ENCODE peak calls at places on chromosomes 6 and 20, in seven cellular contexts. B is Calu3; T is astrocyte; J is RWPE2; O is endodermal cell; K is activated T-cell treated with anti-CD3 and anti-CD28 coated beads, Interleukin-2, amount 50 U/mL, for 72 hours; N is esophagus squamous epithelium. A is an unnamed sample.
A peak's percentile ranks its signal among the peaks of the same experiment; 100 is the strongest.

GRCh38 chr20:53569606-53570307 is 23.9 kb downstream of the ZNF217 start:
- DNase-seq in B (no peak), N (no peak), T (no peak), K (no peak), J (no peak), O (no peak), A (no peak)

GRCh38 chr6:88992741-88993557 is 29.5 kb upstream of the RNGTT start:
- DNase-seq in B (no peak), J (no peak), T (no peak), N (no peak), K (no peak), O (no peak), A (no peak)

GRCh38 chr6:797479-798077 is 104.6 kb upstream of the EXOC2 start:
- DNase-seq in T (peak; percentile 21), O (peak; percentile 73), B (peak; percentile 57), K (peak; percentile 35), N (no peak), J (no peak), A (peak; percentile 36)

GRCh38 chr6:104896914-104897313 is 37.2 kb upstream of the HACE1 start:
- DNase-seq in K (no peak), J (no peak), B (no peak), O (no peak), N (no peak), T (no peak), A (no peak)

GRCh38 chr6:105545947-105546710 is 143.2 kb upstream of the PREP start:
- DNase-seq in J (no peak), B (no peak), O (no peak), K (no peak), T (peak; percentile 80), N (no peak), A (no peak)

GRCh38 chr6:56595490-56596122 is 47.1 kb downstream of the DST start:
- DNase-seq in K (peak; percentile 51), O (peak; percentile 76), B (peak; percentile 41), N (no peak), T (peak; percentile 23), J (no peak), A (peak; percentile 47)

GRCh38 chr6:106163966-106164877 is 78.1 kb downstream of the PRDM1 start:
- DNase-seq in J (no peak), O (no peak), B (no peak), T (peak; percentile 83), N (no peak), K (peak; percentile 90), A (peak; percentile 30)

GRCh38 chr20:59984551-59984950 is 26.3 kb downstream of the CDH26 start:
- DNase-seq in B (no peak), T (no peak), O (no peak), K (no peak), N (no peak), J (no peak), A (no peak)

GRCh38 chr6:73062121-73062520 is 163.2 kb downstream of the KHDC1L start:
- DNase-seq in O (no peak), J (no peak), N (no peak), T (peak; percentile 49), B (no peak), K (no peak), A (no peak)

GRCh38 chr20:3679749-3680700 is 1.8 kb downstream of the ADAM33 start:
- DNase-seq in K (no peak), O (peak; percentile 69), J (peak; percentile 51), N (no peak), T (peak; percentile 65), B (no peak), A (no peak)

GRCh38 chr6:117022774-117023173 is 145.7 kb downstream of the RFX6 start:
- DNase-seq in N (no peak), K (no peak), T (no peak), B (no peak), J (no peak), O (no peak), A (no peak)

GRCh38 chr6:156638581-156638980 is 138.6 kb upstream of the ARID1B start:
- DNase-seq in O (peak; percentile 4), J (no peak), B (no peak), T (no peak), N (no peak), K (no peak), A (no peak)

GRCh38 chr6:96651816-96652215 is 88.9 kb downstream of the FHL5 start:
- DNase-seq in N (no peak), K (no peak), J (no peak), B (no peak), O (no peak), T (no peak), A (no peak)